ENCODE peak calls at places on chromosomes 13 and 19, in nine cellular contexts. T, M, D, A, J, G, C, S and P are unnamed samples.

GRCh38 chr19:53531457-53531856 is 6.5 kb upstream of the ZNF331 start:
- DNase-seq in T (no peak), M (no peak), D (no peak), A (no peak), J (no peak), G (no peak), C (no peak), S (no peak), P (no peak)

GRCh38 chr13:44576396-44577235 is 486 bp upstream of the TSC22D1 start:
- DNase-seq in T (no peak), M (no peak), D (peak; percentile 25), A (no peak), J (no peak), G (no peak), C (peak; percentile 47), S (peak; percentile 56), P (no peak)

GRCh38 chr19:55603581-55604292 is 1.7 kb upstream of the ZNF865 start:
- DNase-seq in T (peak; percentile 45), M (no peak), D (no peak), A (no peak), J (no peak), G (no peak), C (peak; percentile 23), S (no peak), P (no peak)

GRCh38 chr13:37383856-37384255 is 214.7 kb downstream of the POSTN start:
- DNase-seq in T (no peak), M (no peak), D (no peak), A (no peak), J (no peak), G (no peak), C (no peak), S (no peak), P (no peak)

GRCh38 chr13:64457976-64458375 is 2772.2 kb downstream of the PCDH9 start:
- DNase-seq in T (no peak), M (no peak), D (no peak), A (no peak), J (no peak), G (no peak), C (no peak), S (no peak), P (no peak)

GRCh38 chr13:63636231-63636993 is 2220.8 kb upstream of the PCDH20 start:
- DNase-seq in T (peak; percentile 14), M (no peak), D (no peak), A (no peak), J (no peak), G (no peak), C (no peak), S (no peak), P (peak; percentile 5)

GRCh38 chr13:26968431-26969335 is 202.9 kb downstream of the USP12 start:
- DNase-seq in T (peak; percentile 38), M (no peak), D (no peak), A (peak; percentile 46), J (no peak), G (no peak), C (no peak), S (peak; percentile 91), P (no peak)

GRCh38 chr19:45177817-45178261 is at the start of gene TRAPPC6A:
- DNase-seq in T (no peak), M (no peak), D (no peak), A (peak; percentile 48), J (no peak), G (no peak), C (no peak), S (peak; percentile 80), P (no peak)

GRCh38 chr13:75482070-75482819 is at the start of gene TBC1D4:
- DNase-seq in T (peak; percentile 98), M (peak; percentile 78), D (peak; percentile 72), A (peak; percentile 82), J (peak; percentile 75), G (peak; percentile 82), C (peak; percentile 38), S (peak; percentile 97), P (peak; percentile 66)

GRCh38 chr19:2986951-2987491 is 9.7 kb downstream of the TLE6 start:
- DNase-seq in T (peak; percentile 73), M (no peak), D (no peak), A (no peak), J (no peak), G (no peak), C (no peak), S (no peak), P (no peak)

GRCh38 chr19:11496391-11497163 is 9.1 kb downstream of the ZNF653 start:
- DNase-seq in T (peak; percentile 93), M (peak; percentile 64), D (peak; percentile 60), A (peak; percentile 84), J (no peak), G (no peak), C (peak; percentile 52), S (peak; percentile 79), P (peak; percentile 42)

GRCh38 chr13:112434032-112434431 is 57.9 kb downstream of the SPACA7 start:
- DNase-seq in T (no peak), M (peak; percentile 34), D (no peak), A (no peak), J (no peak), G (no peak), C (no peak), S (no peak), P (no peak)

GRCh38 chr13:34300559-34300958 is 482.6 kb downstream of the RFC3 start:
- DNase-seq in T (no peak), M (no peak), D (no peak), A (no peak), J (no peak), G (no peak), C (no peak), S (no peak), P (no peak)

GRCh38 chr19:38404858-38405257 is 2.0 kb downstream of the FAM98C start:
- DNase-seq in T (no peak), M (no peak), D (no peak), A (no peak), J (no peak), G (no peak), C (no peak), S (no peak), P (no peak)

GRCh38 chr19:13082192-13083007 is 20.3 kb downstream of the LYL1 start:
- DNase-seq in T (peak; percentile 89), M (no peak), D (no peak), A (peak; percentile 68), J (no peak), G (no peak), C (no peak), S (peak; percentile 30), P (no peak)

DNA sequence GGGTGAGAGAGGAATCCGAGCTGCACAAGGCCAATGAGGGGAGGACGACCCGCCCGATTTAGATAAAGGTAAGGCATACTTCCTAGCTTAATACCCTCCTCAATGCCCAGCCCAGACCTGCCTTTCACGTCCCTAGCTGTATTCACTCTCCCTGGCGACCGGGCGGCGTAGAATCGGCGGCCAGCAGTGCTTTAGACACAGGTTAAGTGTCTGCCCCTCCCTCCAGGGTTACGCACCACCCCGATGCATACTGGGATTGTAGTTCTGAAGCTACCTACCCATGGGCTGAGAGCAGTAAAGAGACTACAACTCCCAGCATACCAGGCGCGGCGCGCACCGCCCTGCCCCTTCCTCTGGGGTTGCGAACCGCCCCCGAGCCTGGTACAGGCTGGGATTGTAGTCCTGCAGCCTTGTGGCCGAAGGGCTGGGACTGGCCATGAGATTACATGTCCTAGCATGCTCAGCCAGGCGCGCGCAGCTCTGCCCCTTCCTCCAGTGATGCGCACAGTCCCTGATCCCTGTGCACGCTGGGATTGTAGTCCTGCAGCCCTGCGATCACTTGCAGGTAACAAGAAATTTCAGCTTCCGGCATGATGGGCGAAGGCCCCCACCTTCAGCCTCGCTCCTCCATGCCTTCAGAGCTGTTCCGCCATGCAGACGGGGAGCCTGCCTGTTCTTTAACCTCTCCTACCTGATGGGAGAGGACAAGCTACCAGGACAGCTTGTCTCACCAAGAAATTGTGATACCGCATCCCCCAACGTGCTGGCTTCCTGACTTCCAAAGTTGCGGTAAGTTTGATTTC is 43.5 kb upstream of the ZNF14 start:
- DNase-seq in T (peak; percentile 100), M (peak; percentile 98), D (peak; percentile 96), A (peak; percentile 99), J (peak; percentile 96), G (peak; percentile 98), C (peak; percentile 97), S (peak; percentile 97), P (peak; percentile 89)
- H3K4me3 ChIP-seq in T (peak overlapping the region; percentile 81), M (peak overlapping the region; percentile 77), D (peak overlapping the region; percentile 94), A (peak overlapping the region; percentile 86), J (peak overlapping the region; percentile 95), G (peak overlapping the region; percentile 47), C (peak overlapping the region; percentile 100), S (peak overlapping the region; percentile 91), P (peak overlapping the region; percentile 97)

GRCh38 chr13:87810391-87810801 is 139.2 kb downstream of the SLITRK5 start:
- DNase-seq in T (peak; percentile 73), M (no peak), D (no peak), A (no peak), J (peak; percentile 16), G (no peak), C (no peak), S (no peak), P (no peak)
- H3K4me3 ChIP-seq in T (no peak overlapping the region), M (no peak overlapping the region), D (no peak overlapping the region), A (no peak overlapping the region), J (peak overlapping the region; percentile 6), G (no peak overlapping the region), C (no peak overlapping the region), S (no peak overlapping the region), P (no peak overlapping the region)

DNA sequence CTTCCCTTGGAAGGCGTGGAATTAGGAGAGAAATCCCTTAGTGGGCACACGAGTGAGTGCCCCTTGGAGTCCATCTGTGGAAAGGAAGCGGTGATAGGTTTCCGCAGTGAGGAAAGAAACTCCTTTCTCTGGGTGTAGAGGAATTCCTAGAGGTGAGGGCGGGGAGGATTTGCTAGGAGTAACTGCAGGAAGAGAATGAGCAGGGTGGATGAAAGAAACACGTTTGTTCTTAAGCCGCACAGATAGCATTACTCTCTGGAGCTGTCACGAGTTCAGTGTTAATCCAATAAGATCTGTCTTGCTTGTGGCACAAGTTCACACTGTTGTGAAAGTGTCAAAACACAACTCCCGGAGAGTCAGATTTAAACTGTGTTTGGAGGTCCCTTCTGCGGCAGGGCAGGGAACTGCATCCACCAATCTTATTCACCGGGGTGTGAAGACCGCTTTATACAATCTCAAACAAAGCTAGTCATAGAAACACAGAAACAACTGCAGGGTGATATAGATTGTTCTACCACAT is 1.2 kb downstream of the KL start:
- DNase-seq in T (peak; percentile 93), M (peak; percentile 83), D (peak; percentile 65), A (no peak), J (no peak), G (peak; percentile 45), C (no peak), S (peak; percentile 43), P (peak; percentile 15)
- H3K4me3 ChIP-seq in T (no peak overlapping the region), M (peak overlapping the region; percentile 48), D (no peak overlapping the region), A (peak overlapping the region; percentile 50), J (no peak overlapping the region), G (peak overlapping the region; percentile 38), C (no peak overlapping the region), S (no peak overlapping the region), P (no peak overlapping the region)

DNA sequence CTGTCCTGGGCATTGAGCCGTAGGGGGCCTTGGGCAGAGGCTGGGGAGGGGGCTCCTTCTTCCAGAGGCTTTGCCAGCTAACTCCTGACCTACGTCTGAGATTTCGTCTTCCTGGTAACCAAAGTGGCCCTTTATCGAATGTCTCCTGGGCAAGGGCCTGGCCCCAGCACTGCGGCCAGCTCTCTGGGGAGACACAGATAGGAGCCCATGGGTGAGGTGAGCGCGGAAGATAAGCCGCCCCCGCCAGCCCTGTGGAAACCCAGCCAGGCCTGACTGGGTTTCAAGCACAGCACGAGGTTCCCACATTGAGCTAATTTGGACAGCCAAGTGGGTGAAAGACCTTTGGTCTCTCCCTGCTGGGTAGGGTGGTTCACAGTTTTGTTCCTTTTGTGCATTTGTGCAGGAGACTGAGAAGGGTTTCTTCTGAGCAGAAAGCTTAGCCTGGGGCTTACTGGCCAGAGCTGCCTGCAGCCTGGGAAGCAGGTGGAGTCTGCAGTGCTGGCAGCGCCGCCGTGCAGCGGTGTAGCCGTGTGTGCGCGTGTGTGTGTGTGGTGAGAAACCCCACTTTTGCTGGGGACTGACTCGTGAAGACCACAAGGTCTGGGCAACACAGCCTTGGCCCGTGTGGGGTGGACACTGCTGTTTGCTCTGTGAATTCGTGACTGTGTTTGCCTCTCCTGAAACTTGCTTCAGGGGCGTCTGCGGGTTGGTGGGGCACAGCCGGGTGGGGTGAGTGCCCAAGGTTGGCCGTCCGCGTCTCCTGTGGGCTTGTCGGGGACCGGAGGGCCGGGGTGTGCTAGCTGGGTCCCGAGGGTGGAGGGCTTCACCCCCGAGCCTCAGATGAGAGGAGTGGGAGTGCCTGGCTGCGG is 2.5 kb downstream of the BSG start:
- DNase-seq in T (no peak), M (no peak), D (no peak), A (peak; percentile 15), J (no peak), G (no peak), C (no peak), S (peak; percentile 54), P (no peak)
- H3K4me3 ChIP-seq in T (no peak overlapping the region), M (peak overlapping the region; percentile 34), D (peak overlapping the region; percentile 7), A (peak overlapping the region; percentile 27), J (no peak overlapping the region), G (no peak overlapping the region), C (no peak overlapping the region), S (peak overlapping the region; percentile 80), P (no peak overlapping the region)